ENCODE peak calls at places on chromosomes 5 and 9, in eight cellular contexts. J is effector memory CD8-positive, alpha-beta T cell; W is T-helper 2 cell; R is activated naive CD4-positive, alpha-beta T cell; B is EH; H is type B pancreatic cell; K is substantia nigra; S is HFFc6. C is an unnamed sample.

GRCh38 chr5:94830520-94830919 is 212.1 kb downstream of the SLF1 start:
- DNase-seq in J (no peak), W (peak), R (no peak), B (peak), H (no peak), K (no peak), S (no peak), C (no peak)

GRCh38 chr5:112329429-112330090 is 89.5 kb downstream of the EPB41L4A start:
- DNase-seq in J (no peak), W (peak), R (no peak), B (no peak), H (no peak), K (no peak), S (no peak), C (no peak)

GRCh38 chr5:135024956-135025729 is 8.9 kb downstream of the PITX1 start:
- DNase-seq in J (no peak), W (no peak), R (no peak), B (no peak), H (no peak), K (no peak), S (no peak), C (no peak)

GRCh38 chr9:85269811-85270210 is 471.9 kb downstream of the AGTPBP1 start:
- DNase-seq in J (no peak), W (no peak), R (no peak), B (no peak), H (no peak), K (no peak), S (no peak), C (no peak)

GRCh38 chr5:174829511-174829864 is 105.1 kb downstream of the MSX2 start:
- DNase-seq in J (no peak), W (no peak), R (no peak), B (no peak), H (no peak), K (no peak), S (no peak), C (no peak)

GRCh38 chr9:82721596-82721995 is 341.3 kb downstream of the RASEF start:
- DNase-seq in J (no peak), W (no peak), R (no peak), B (no peak), H (no peak), K (no peak), S (no peak), C (no peak)

GRCh38 chr9:37999501-38000189 is 69.4 kb downstream of the SHB start:
- DNase-seq in J (no peak), W (no peak), R (no peak), B (peak), H (no peak), K (peak), S (peak), C (no peak)

GRCh38 chr9:135864447-135865049 is 42.8 kb downstream of the CAMSAP1 start:
- DNase-seq in J (peak), W (peak), R (peak), B (peak), H (no peak), K (peak), S (peak), C (no peak)

GRCh38 chr9:113708821-113709713 is 167.0 kb upstream of the ZNF618 start:
- DNase-seq in J (no peak), W (no peak), R (no peak), B (no peak), H (peak), K (no peak), S (no peak), C (peak)

GRCh38 chr5:72465601-72466563 is 41.3 kb downstream of the ZNF366 start:
- DNase-seq in J (no peak), W (no peak), R (no peak), B (peak), H (no peak), K (no peak), S (no peak), C (no peak)

GRCh38 chr9:99582768-99583167 is 238.9 kb upstream of the NR4A3 start:
- DNase-seq in J (no peak), W (no peak), R (no peak), B (no peak), H (no peak), K (no peak), S (no peak), C (no peak)

GRCh38 chr5:136028782-136029742 is at the start of gene TGFBI:
- DNase-seq in J (peak), W (peak), R (no peak), B (peak), H (no peak), K (peak), S (peak), C (peak)

GRCh38 chr9:136438548-136438908 is 1.1 kb downstream of the INPP5E start:
- DNase-seq in J (no peak), W (no peak), R (no peak), B (peak), H (no peak), K (no peak), S (no peak), C (no peak)